ENCODE peak calls at places on chromosomes 3 and 15, in seven cellular contexts. E is EL; B is heart left ventricle; U is EH; D is cardiac muscle cell; M is Caki2; T is CD8-positive, alpha-beta T cell. N is an unnamed sample.

GRCh38 chr15:78105541-78106241 is 13.3 kb downstream of the SH2D7 start:
- DNase-seq in E (peak), D (peak), B (no peak), T (no peak), M (no peak), U (peak), N (no peak)

GRCh38 chr3:192884831-192885356 is 32.8 kb downstream of the MB21D2 start:
- DNase-seq in T (no peak), D (peak), M (no peak), B (no peak), E (peak), U (peak), N (no peak)

GRCh38 chr3:194205675-194206133 is 69.8 kb downstream of the HES1 start:
- DNase-seq in B (no peak), U (no peak), D (no peak), T (no peak), M (no peak), E (no peak), N (no peak)

GRCh38 chr3:143674100-143674968 is 173.9 kb downstream of the SLC9A9 start:
- DNase-seq in M (peak), U (peak), T (peak), B (peak), E (peak), D (peak), N (peak)

GRCh38 chr3:188861847-188862740 is 309.7 kb upstream of the TPRG1 start:
- DNase-seq in D (peak), M (no peak), E (no peak), T (no peak), B (no peak), U (no peak), N (no peak)

GRCh38 chr15:92801412-92801773 is 98.7 kb upstream of the CHD2 start:
- DNase-seq in T (no peak), E (peak), U (peak), B (no peak), M (peak), D (peak), N (no peak)

GRCh38 chr3:112579697-112580096 is 17.9 kb downstream of the SLC35A5 start:
- DNase-seq in U (peak), B (no peak), E (peak), D (no peak), T (no peak), M (no peak), N (no peak)

GRCh38 chr3:78888650-78889049 is 879.1 kb downstream of the ROBO1 start:
- DNase-seq in D (no peak), B (no peak), T (no peak), M (no peak), E (no peak), U (peak), N (no peak)

GRCh38 chr3:141055136-141055535 is 4.0 kb downstream of the SPSB4 start:
- DNase-seq in T (no peak), M (no peak), D (no peak), B (no peak), E (no peak), U (no peak), N (no peak)

GRCh38 chr3:188042466-188042865 is 111.5 kb upstream of the LPP start:
- DNase-seq in U (no peak), D (no peak), T (no peak), M (no peak), E (no peak), B (no peak), N (no peak)

GRCh38 chr3:127691494-127691893 is 18.7 kb downstream of the ABTB1 start:
- DNase-seq in E (no peak), T (no peak), M (peak), B (no peak), U (no peak), D (no peak), N (no peak)

GRCh38 chr3:18382760-18383369 is 42.3 kb downstream of the SATB1 start:
- DNase-seq in U (no peak), D (no peak), E (no peak), B (no peak), M (no peak), T (no peak), N (no peak)

GRCh38 chr15:98943609-98944111 is 63.9 kb downstream of the PGPEP1L start:
- DNase-seq in E (no peak), T (no peak), U (peak), D (peak), M (no peak), B (peak), N (no peak)

GRCh38 chr3:115843206-115843605 is 219.9 kb downstream of the GAP43 start:
- DNase-seq in B (no peak), M (no peak), E (no peak), U (no peak), T (no peak), D (no peak), N (no peak)

GRCh38 chr3:50817756-50818518 is 143.2 kb downstream of the DOCK3 start:
- DNase-seq in E (no peak), M (no peak), D (no peak), B (no peak), U (no peak), T (no peak), N (no peak)

GRCh38 chr3:125357032-125357658 is 18.0 kb downstream of the ZNF148 start:
- DNase-seq in M (peak), U (peak), D (peak), B (peak), E (peak), T (peak), N (peak)

GRCh38 chr15:52567886-52568568 is 803 bp downstream of the ARPP19 start:
- DNase-seq in T (peak), E (no peak), D (no peak), U (peak), B (no peak), M (no peak), N (no peak)

GRCh38 chr15:77527164-77527778 is 105.4 kb downstream of the LINGO1 start:
- DNase-seq in E (peak), D (peak), B (peak), M (no peak), U (peak), T (no peak), N (no peak)

GRCh38 chr3:4812509-4812908 is 166.7 kb upstream of the BHLHE40 start:
- DNase-seq in D (no peak), M (no peak), B (no peak), U (no peak), T (no peak), E (no peak), N (no peak)

GRCh38 chr3:72665701-72666443 is 182.4 kb downstream of the SHQ1 start:
- DNase-seq in T (peak), D (peak), E (no peak), U (peak), B (peak), M (peak), N (peak)

GRCh38 chr3:157174265-157174615 is 14.3 kb upstream of the CCNL1 start:
- DNase-seq in E (no peak), B (no peak), U (no peak), M (no peak), T (no peak), D (no peak), N (peak)

GRCh38 chr3:111943533-111943932 is 35.3 kb upstream of the ABHD10 start:
- DNase-seq in U (peak), B (no peak), M (no peak), E (no peak), T (no peak), D (no peak), N (no peak)

GRCh38 chr3:182970811-182971418 is 9.4 kb downstream of the DCUN1D1 start:
- DNase-seq in E (no peak), M (no peak), U (no peak), B (no peak), T (no peak), D (no peak), N (no peak)

GRCh38 chr3:134486577-134487041 is 752 bp downstream of the CEP63 start:
- DNase-seq in B (no peak), T (peak), E (no peak), M (no peak), D (peak), U (peak), N (no peak)

GRCh38 chr3:179603831-179604230 is 607 bp downstream of the MRPL47 start:
- DNase-seq in D (no peak), M (peak), B (no peak), E (no peak), T (no peak), U (peak), N (no peak)

GRCh38 chr3:194407423-194407822 is 8.4 kb upstream of the GP5 start:
- DNase-seq in E (peak), B (no peak), U (peak), M (peak), T (no peak), D (peak), N (no peak)

GRCh38 chr15:62103431-62103830 is 36.7 kb downstream of the C2CD4A start:
- DNase-seq in B (no peak), D (no peak), M (no peak), U (no peak), T (no peak), E (no peak), N (no peak)

GRCh38 chr15:62390793-62391543 is 225.9 kb upstream of the C2CD4B start:
- DNase-seq in B (peak), T (peak), E (peak), M (peak), D (peak), U (peak), N (peak)

GRCh38 chr3:169660709-169661566 is 2.6 kb downstream of the MECOM start:
- DNase-seq in E (peak), D (peak), M (no peak), T (no peak), U (peak), B (peak), N (no peak)

GRCh38 chr3:113136071-113136470 is 75.3 kb upstream of the BOC start:
- DNase-seq in E (peak), M (no peak), T (no peak), B (no peak), U (peak), D (peak), N (no peak)

GRCh38 chr3:116069024-116069423 is 376.3 kb downstream of the LSAMP start:
- DNase-seq in D (no peak), T (no peak), B (no peak), M (no peak), U (no peak), E (no peak), N (no peak)

GRCh38 chr3:9782777-9783176 is 9.5 kb downstream of the TADA3 start:
- DNase-seq in D (no peak), E (no peak), U (no peak), B (no peak), T (no peak), M (no peak), N (no peak)

GRCh38 chr3:113736548-113737089 is 9.4 kb downstream of the NAA50 start:
- DNase-seq in M (peak), T (no peak), E (peak), B (no peak), U (peak), D (peak), N (peak)

GRCh38 chr3:107884719-107885460 is 205.9 kb downstream of the CD47 start:
- DNase-seq in B (peak), D (peak), M (no peak), E (peak), T (no peak), U (peak), N (no peak)

GRCh38 chr15:65336767-65337435 is 32.4 kb downstream of the RNU5B-1 start:
- DNase-seq in T (no peak), D (no peak), B (no peak), E (no peak), U (no peak), M (no peak), N (no peak)

GRCh38 chr3:12708584-12709192 is 44.8 kb upstream of the RAF1 start:
- DNase-seq in D (peak), B (no peak), U (peak), T (no peak), M (peak), E (peak), N (no peak)

GRCh38 chr3:56763233-56763632 is 38.5 kb downstream of the ARHGEF3 start:
- DNase-seq in M (no peak), B (no peak), D (no peak), E (no peak), T (no peak), U (no peak), N (no peak)

GRCh38 chr3:58200846-58201355 is 9.9 kb downstream of the DNASE1L3 start:
- DNase-seq in T (no peak), B (no peak), U (no peak), M (no peak), E (no peak), D (no peak), N (peak)